ENCODE peak calls at places on chromosomes 5 and 9, in eight cellular contexts. G is iPS-NIHi11; R is fibroblast of lung; J is AML-193; C is mucosa of descending colon; O is GM13977; N is stimulated activated CD8-positive, alpha-beta memory T cell treated with anti-CD3 and anti-CD28 coated beads, Interleukin-15, amount 100 ng/mL, for 1 hour; E is AG08396. U is an unnamed sample.

GRCh38 chr5:167565555-167565954 is 725.9 kb upstream of the WWC1 start:
- DNase-seq in G (no peak), R (peak; percentile 60), J (peak; percentile 2), C (no peak), O (peak; percentile 12), N (no peak), E (peak; percentile 12), U (no peak)

GRCh38 chr5:120072054-120072453 is 392.0 kb upstream of the PRR16 start:
- DNase-seq in G (no peak), R (no peak), J (no peak), C (no peak), O (no peak), N (no peak), E (no peak), U (no peak)

GRCh38 chr5:423626-424258 is 19.2 kb upstream of the EXOC3 start:
- DNase-seq in G (no peak), R (no peak), J (no peak), C (peak; percentile 40), O (no peak), N (no peak), E (no peak), U (no peak)

GRCh38 chr9:38125889-38126288 is 56.9 kb upstream of the SHB start:
- DNase-seq in G (no peak), R (no peak), J (no peak), C (no peak), O (no peak), N (no peak), E (no peak), U (no peak)

GRCh38 chr5:72692273-72692672 is 124.2 kb upstream of the TNPO1 start:
- DNase-seq in G (no peak), R (peak; percentile 72), J (no peak), C (no peak), O (no peak), N (no peak), E (no peak), U (no peak)

GRCh38 chr9:81720450-81721086 is 31.2 kb upstream of the TLE1 start:
- DNase-seq in G (no peak), R (peak; percentile 7), J (no peak), C (no peak), O (no peak), N (no peak), E (no peak), U (no peak)

GRCh38 chr5:168874713-168875380 is 295.7 kb upstream of the PANK3 start:
- DNase-seq in G (peak; percentile 30), R (no peak), J (no peak), C (no peak), O (no peak), N (no peak), E (peak; percentile 13), U (peak; percentile 3)

GRCh38 chr9:13919386-13919785 is 394.6 kb downstream of the NFIB start:
- DNase-seq in G (no peak), R (no peak), J (no peak), C (no peak), O (no peak), N (no peak), E (no peak), U (no peak)

GRCh38 chr9:34989946-34990635 is 546 bp downstream of the DNAJB5 start:
- DNase-seq in G (peak; percentile 87), R (peak; percentile 52), J (no peak), C (peak; percentile 77), O (peak; percentile 60), N (no peak), E (peak; percentile 62), U (no peak)

GRCh38 chr9:71355884-71356283 is 234.5 kb upstream of the TRPM3 start:
- DNase-seq in G (peak; percentile 41), R (no peak), J (no peak), C (no peak), O (no peak), N (no peak), E (no peak), U (no peak)

GRCh38 chr5:180639743-180640300 is 9.6 kb downstream of the FLT4 start:
- DNase-seq in G (no peak), R (no peak), J (no peak), C (no peak), O (no peak), N (no peak), E (no peak), U (no peak)

GRCh38 chr5:98827161-98827560 is 53.7 kb downstream of the RGMB start:
- DNase-seq in G (peak; percentile 48), R (peak; percentile 71), J (no peak), C (no peak), O (no peak), N (no peak), E (peak; percentile 50), U (peak; percentile 13)

GRCh38 chr5:174596429-174596828 is 128.0 kb upstream of the MSX2 start:
- DNase-seq in G (no peak), R (peak; percentile 24), J (no peak), C (no peak), O (no peak), N (no peak), E (peak; percentile 39), U (peak; percentile 30)

GRCh38 chr5:95262933-95263660 is 21.8 kb downstream of the MCTP1 start:
- DNase-seq in G (no peak), R (no peak), J (no peak), C (no peak), O (no peak), N (no peak), E (no peak), U (no peak)

GRCh38 chr9:95822583-95823431 is 52.7 kb upstream of the ERCC6L2 start:
- DNase-seq in G (no peak), R (peak; percentile 96), J (no peak), C (no peak), O (peak; percentile 77), N (no peak), E (peak; percentile 75), U (peak; percentile 85)

GRCh38 chr9:74861773-74862172 is 25.9 kb downstream of the TRPM6 start:
- DNase-seq in G (no peak), R (no peak), J (no peak), C (no peak), O (no peak), N (no peak), E (no peak), U (no peak)

GRCh38 chr5:99061711-99062110 is 132.9 kb upstream of the CHD1 start:
- DNase-seq in G (no peak), R (peak; percentile 35), J (no peak), C (no peak), O (no peak), N (no peak), E (peak; percentile 29), U (peak; percentile 39)

GRCh38 chr9:25648116-25648515 is 30.1 kb downstream of the TUSC1 start:
- DNase-seq in G (no peak), R (no peak), J (no peak), C (no peak), O (no peak), N (no peak), E (no peak), U (no peak)

GRCh38 chr5:131541766-131542165 is 93.3 kb downstream of the RAPGEF6 start:
- DNase-seq in G (no peak), R (no peak), J (no peak), C (no peak), O (no peak), N (no peak), E (no peak), U (no peak)

GRCh38 chr5:28576022-28576421 is 1537.6 kb upstream of the CDH9 start:
- DNase-seq in G (peak; percentile 39), R (no peak), J (no peak), C (no peak), O (no peak), N (no peak), E (no peak), U (peak; percentile 9)

GRCh38 chr5:80156156-80156555 is 99.7 kb downstream of the SERINC5 start:
- DNase-seq in G (no peak), R (no peak), J (no peak), C (no peak), O (no peak), N (no peak), E (no peak), U (no peak)

GRCh38 chr9:83296123-83296522 is 233.2 kb upstream of the RASEF start:
- DNase-seq in G (peak; percentile 53), R (no peak), J (no peak), C (no peak), O (no peak), N (no peak), E (no peak), U (no peak)

GRCh38 chr9:109986423-109987055 is 206.5 kb downstream of the PALM2AKAP2 start:
- DNase-seq in G (no peak), R (peak; percentile 91), J (no peak), C (no peak), O (no peak), N (no peak), E (peak; percentile 53), U (peak; percentile 31)

GRCh38 chr5:9698125-9698848 is 68.1 kb upstream of the TAS2R1 start:
- DNase-seq in G (no peak), R (peak; percentile 3), J (no peak), C (no peak), O (no peak), N (no peak), E (peak; percentile 23), U (no peak)

GRCh38 chr5:173997331-173997730 is 8.4 kb downstream of the C5orf47 start:
- DNase-seq in G (no peak), R (no peak), J (no peak), C (no peak), O (no peak), N (no peak), E (no peak), U (no peak)

GRCh38 chr5:59206132-59206581 is 623.3 kb downstream of the RAB3C start:
- DNase-seq in G (no peak), R (peak; percentile 84), J (no peak), C (no peak), O (no peak), N (no peak), E (no peak), U (no peak)